ENCODE peak calls at places on chromosomes 12 and 14, in eight cellular contexts. Y is aorta; J is NCI-H460; M is effector memory CD8-positive, alpha-beta T cell; U is T-helper 9 cell; E is ureter; R is psoas muscle; A is GM23338. D is an unnamed sample.

GRCh38 chr12:88578274-88578673 is 2.0 kb downstream of the KITLG start:
- DNase-seq in Y (no peak), J (no peak), M (no peak), U (no peak), E (no peak), R (no peak), A (no peak), D (no peak)

GRCh38 chr12:92538970-92539749 is 163.6 kb upstream of the PLEKHG7 start:
- DNase-seq in Y (no peak), J (no peak), M (no peak), U (no peak), E (no peak), R (no peak), A (no peak), D (no peak)

GRCh38 chr12:44162961-44163360 is 327.1 kb downstream of the TMEM117 start:
- DNase-seq in Y (no peak), J (no peak), M (no peak), U (no peak), E (no peak), R (no peak), A (no peak), D (no peak)

GRCh38 chr14:90578283-90578985 is 181.6 kb downstream of the CALM1 start:
- DNase-seq in Y (no peak), J (no peak), M (no peak), U (no peak), E (no peak), R (peak), A (no peak), D (no peak)

GRCh38 chr12:56188116-56188785 is 1.0 kb downstream of the SMARCC2 start:
- DNase-seq in Y (no peak), J (no peak), M (no peak), U (no peak), E (no peak), R (no peak), A (no peak), D (peak)

GRCh38 chr12:127516467-127516866 is 750.5 kb upstream of the TMEM132C start:
- DNase-seq in Y (no peak), J (no peak), M (no peak), U (no peak), E (no peak), R (no peak), A (no peak), D (no peak)

GRCh38 chr12:85708775-85709174 is 127.4 kb downstream of the RASSF9 start:
- DNase-seq in Y (no peak), J (no peak), M (no peak), U (no peak), E (no peak), R (no peak), A (no peak), D (no peak)

GRCh38 chr12:76190249-76190648 is 105.8 kb upstream of the NAP1L1 start:
- DNase-seq in Y (no peak), J (no peak), M (no peak), U (no peak), E (no peak), R (no peak), A (no peak), D (no peak)

GRCh38 chr14:74979029-74979428 is 23.6 kb upstream of the PGF start:
- DNase-seq in Y (no peak), J (no peak), M (no peak), U (no peak), E (peak), R (no peak), A (no peak), D (no peak)

GRCh38 chr14:29601559-29602109 is 326.0 kb downstream of the PRKD1 start:
- DNase-seq in Y (no peak), J (no peak), M (no peak), U (no peak), E (no peak), R (no peak), A (no peak), D (no peak)

GRCh38 chr12:5453471-5453870 is 21.6 kb downstream of the NTF3 start:
- DNase-seq in Y (no peak), J (no peak), M (no peak), U (no peak), E (no peak), R (no peak), A (no peak), D (no peak)

D was measured in CD8-positive, alpha-beta memory T cell.